ENCODE peak calls at places on chromosome 22, in ten cellular contexts. One of them, this sample, is unnamed.

GRCh38 chr22:36304429-36304828 is 51.5 kb downstream of the APOL1 start:
- DNase-seq in OCI-LY7: no peak
- DNase-seq in psoas muscle: no peak
- DNase-seq in CD8-positive, alpha-beta memory T cell: no peak
- DNase-seq in lung: no peak
- DNase-seq in ovary: no peak
- DNase-seq in pancreas: peak
- DNase-seq in AG04450: no peak
- DNase-seq in heart left ventricle: no peak
- DNase-seq in endothelial cell of umbilical vein: peak
- DNase-seq in this sample: no peak

GRCh38 chr22:31861226-31861840 is 83.0 kb upstream of the YWHAH start:
- DNase-seq in OCI-LY7: no peak
- DNase-seq in psoas muscle: no peak
- DNase-seq in CD8-positive, alpha-beta memory T cell: no peak
- DNase-seq in lung: no peak
- DNase-seq in ovary: no peak
- DNase-seq in pancreas: no peak
- DNase-seq in AG04450: no peak
- DNase-seq in heart left ventricle: no peak
- DNase-seq in endothelial cell of umbilical vein: no peak
- DNase-seq in this sample: no peak

GRCh38 chr22:35318346-35319215 is 18.9 kb downstream of the TOM1 start:
- DNase-seq in OCI-LY7: no peak
- DNase-seq in psoas muscle: no peak
- DNase-seq in CD8-positive, alpha-beta memory T cell: no peak
- DNase-seq in lung: no peak
- DNase-seq in ovary: peak
- DNase-seq in pancreas: no peak
- DNase-seq in AG04450: no peak
- DNase-seq in heart left ventricle: no peak
- DNase-seq in endothelial cell of umbilical vein: no peak
- DNase-seq in this sample: no peak

GRCh38 chr22:37961062-37961461 is 7.6 kb downstream of the POLR2F start:
- DNase-seq in OCI-LY7: no peak
- DNase-seq in psoas muscle: no peak
- DNase-seq in CD8-positive, alpha-beta memory T cell: no peak
- DNase-seq in lung: no peak
- DNase-seq in ovary: no peak
- DNase-seq in pancreas: no peak
- DNase-seq in AG04450: no peak
- DNase-seq in heart left ventricle: no peak
- DNase-seq in endothelial cell of umbilical vein: no peak
- DNase-seq in this sample: no peak

GRCh38 chr22:47836957-47837356 is 1074.5 kb downstream of the TBC1D22A start:
- DNase-seq in OCI-LY7: no peak
- DNase-seq in psoas muscle: no peak
- DNase-seq in CD8-positive, alpha-beta memory T cell: no peak
- DNase-seq in lung: no peak
- DNase-seq in ovary: no peak
- DNase-seq in pancreas: no peak
- DNase-seq in AG04450: no peak
- DNase-seq in heart left ventricle: no peak
- DNase-seq in endothelial cell of umbilical vein: no peak
- DNase-seq in this sample: no peak

GRCh38 chr22:41343300-41343699 is 38.4 kb upstream of the TEF start:
- DNase-seq in OCI-LY7: no peak
- DNase-seq in psoas muscle: no peak
- DNase-seq in CD8-positive, alpha-beta memory T cell: no peak
- DNase-seq in lung: no peak
- DNase-seq in ovary: no peak
- DNase-seq in pancreas: no peak
- DNase-seq in AG04450: no peak
- DNase-seq in heart left ventricle: no peak
- DNase-seq in endothelial cell of umbilical vein: no peak
- DNase-seq in this sample: no peak

GRCh38 chr22:20012741-20013331 is 3.8 kb downstream of the ARVCF start:
- DNase-seq in OCI-LY7: no peak
- DNase-seq in psoas muscle: peak
- DNase-seq in CD8-positive, alpha-beta memory T cell: no peak
- DNase-seq in lung: no peak
- DNase-seq in ovary: peak
- DNase-seq in pancreas: peak
- DNase-seq in AG04450: no peak
- DNase-seq in heart left ventricle: no peak
- DNase-seq in endothelial cell of umbilical vein: no peak
- DNase-seq in this sample: no peak

GRCh38 chr22:38973289-38974169 is 8.6 kb upstream of the APOBEC3B start:
- DNase-seq in OCI-LY7: peak
- DNase-seq in psoas muscle: peak
- DNase-seq in CD8-positive, alpha-beta memory T cell: peak
- DNase-seq in lung: peak
- DNase-seq in ovary: no peak
- DNase-seq in pancreas: no peak
- DNase-seq in AG04450: no peak
- DNase-seq in heart left ventricle: no peak
- DNase-seq in endothelial cell of umbilical vein: peak
- DNase-seq in this sample: no peak

GRCh38 chr22:36577019-36577418 is 48.1 kb upstream of the EIF3D start:
- DNase-seq in OCI-LY7: no peak
- DNase-seq in psoas muscle: no peak
- DNase-seq in CD8-positive, alpha-beta memory T cell: no peak
- DNase-seq in lung: no peak
- DNase-seq in ovary: no peak
- DNase-seq in pancreas: no peak
- DNase-seq in AG04450: peak
- DNase-seq in heart left ventricle: no peak
- DNase-seq in endothelial cell of umbilical vein: no peak
- DNase-seq in this sample: no peak

GRCh38 chr22:30823015-30823370 is 128.3 kb downstream of the OSBP2 start:
- DNase-seq in OCI-LY7: no peak
- DNase-seq in psoas muscle: no peak
- DNase-seq in CD8-positive, alpha-beta memory T cell: no peak
- DNase-seq in lung: no peak
- DNase-seq in ovary: no peak
- DNase-seq in pancreas: no peak
- DNase-seq in AG04450: no peak
- DNase-seq in heart left ventricle: no peak
- DNase-seq in endothelial cell of umbilical vein: no peak
- DNase-seq in this sample: no peak

GRCh38 chr22:30881361-30882180 is 87.0 kb downstream of the MORC2 start:
- DNase-seq in OCI-LY7: no peak
- DNase-seq in psoas muscle: peak
- DNase-seq in CD8-positive, alpha-beta memory T cell: no peak
- DNase-seq in lung: no peak
- DNase-seq in ovary: no peak
- DNase-seq in pancreas: no peak
- DNase-seq in AG04450: no peak
- DNase-seq in heart left ventricle: peak
- DNase-seq in endothelial cell of umbilical vein: no peak
- DNase-seq in this sample: peak

GRCh38 chr22:37801946-37802309 is 5.8 kb upstream of the GCAT start:
- DNase-seq in OCI-LY7: no peak
- DNase-seq in psoas muscle: no peak
- DNase-seq in CD8-positive, alpha-beta memory T cell: no peak
- DNase-seq in lung: no peak
- DNase-seq in ovary: no peak
- DNase-seq in pancreas: no peak
- DNase-seq in AG04450: no peak
- DNase-seq in heart left ventricle: no peak
- DNase-seq in endothelial cell of umbilical vein: no peak
- DNase-seq in this sample: no peak

GRCh38 chr22:28674121-28674563 is 5.5 kb downstream of the TTC28 start:
- DNase-seq in OCI-LY7: peak
- DNase-seq in psoas muscle: no peak
- DNase-seq in CD8-positive, alpha-beta memory T cell: no peak
- DNase-seq in lung: no peak
- DNase-seq in ovary: no peak
- DNase-seq in pancreas: no peak
- DNase-seq in AG04450: no peak
- DNase-seq in heart left ventricle: no peak
- DNase-seq in endothelial cell of umbilical vein: no peak
- DNase-seq in this sample: no peak

GRCh38 chr22:48315415-48316244 is 1512.0 kb downstream of the BRD1 start:
- DNase-seq in OCI-LY7: no peak
- DNase-seq in psoas muscle: peak
- DNase-seq in CD8-positive, alpha-beta memory T cell: no peak
- DNase-seq in lung: no peak
- DNase-seq in ovary: peak
- DNase-seq in pancreas: no peak
- DNase-seq in AG04450: no peak
- DNase-seq in heart left ventricle: no peak
- DNase-seq in endothelial cell of umbilical vein: no peak
- DNase-seq in this sample: no peak

GRCh38 chr22:44458044-44459020 is 39.7 kb downstream of the RTL6 start:
- DNase-seq in OCI-LY7: no peak
- DNase-seq in psoas muscle: no peak
- DNase-seq in CD8-positive, alpha-beta memory T cell: no peak
- DNase-seq in lung: no peak
- DNase-seq in ovary: no peak
- DNase-seq in pancreas: peak
- DNase-seq in AG04450: no peak
- DNase-seq in heart left ventricle: no peak
- DNase-seq in endothelial cell of umbilical vein: no peak
- DNase-seq in this sample: no peak

GRCh38 chr22:50190182-50190951 is 4.7 kb downstream of the TRABD start:
- DNase-seq in OCI-LY7: peak
- DNase-seq in psoas muscle: peak
- DNase-seq in CD8-positive, alpha-beta memory T cell: peak
- DNase-seq in lung: peak
- DNase-seq in ovary: peak
- DNase-seq in pancreas: peak
- DNase-seq in AG04450: no peak
- DNase-seq in heart left ventricle: peak
- DNase-seq in endothelial cell of umbilical vein: peak
- DNase-seq in this sample: peak

GRCh38 chr22:29907753-29908515 is 25.0 kb downstream of the MTMR3 start:
- DNase-seq in OCI-LY7: no peak
- DNase-seq in psoas muscle: peak
- DNase-seq in CD8-positive, alpha-beta memory T cell: no peak
- DNase-seq in lung: peak
- DNase-seq in ovary: peak
- DNase-seq in pancreas: peak
- DNase-seq in AG04450: peak
- DNase-seq in heart left ventricle: peak
- DNase-seq in endothelial cell of umbilical vein: peak
- DNase-seq in this sample: peak

GRCh38 chr22:39984006-39984405 is 10.7 kb upstream of the FAM83F start:
- DNase-seq in OCI-LY7: no peak
- DNase-seq in psoas muscle: no peak
- DNase-seq in CD8-positive, alpha-beta memory T cell: no peak
- DNase-seq in lung: no peak
- DNase-seq in ovary: no peak
- DNase-seq in pancreas: no peak
- DNase-seq in AG04450: no peak
- DNase-seq in heart left ventricle: no peak
- DNase-seq in endothelial cell of umbilical vein: no peak
- DNase-seq in this sample: no peak

GRCh38 chr22:39984750-39985149 is 10.0 kb upstream of the FAM83F start:
- DNase-seq in OCI-LY7: no peak
- DNase-seq in psoas muscle: no peak
- DNase-seq in CD8-positive, alpha-beta memory T cell: no peak
- DNase-seq in lung: no peak
- DNase-seq in ovary: no peak
- DNase-seq in pancreas: no peak
- DNase-seq in AG04450: no peak
- DNase-seq in heart left ventricle: no peak
- DNase-seq in endothelial cell of umbilical vein: no peak
- DNase-seq in this sample: no peak

GRCh38 chr22:39983346-39983745 is 11.4 kb upstream of the FAM83F start:
- DNase-seq in OCI-LY7: no peak
- DNase-seq in psoas muscle: no peak
- DNase-seq in CD8-positive, alpha-beta memory T cell: no peak
- DNase-seq in lung: no peak
- DNase-seq in ovary: no peak
- DNase-seq in pancreas: no peak
- DNase-seq in AG04450: no peak
- DNase-seq in heart left ventricle: no peak
- DNase-seq in endothelial cell of umbilical vein: no peak
- DNase-seq in this sample: no peak

GRCh38 chr22:39988386-39989114 is 6.2 kb upstream of the FAM83F start:
- DNase-seq in OCI-LY7: no peak
- DNase-seq in psoas muscle: no peak
- DNase-seq in CD8-positive, alpha-beta memory T cell: no peak
- DNase-seq in lung: no peak
- DNase-seq in ovary: no peak
- DNase-seq in pancreas: no peak
- DNase-seq in AG04450: no peak
- DNase-seq in heart left ventricle: no peak
- DNase-seq in endothelial cell of umbilical vein: no peak
- DNase-seq in this sample: no peak

GRCh38 chr22:39985383-39986045 is 9.2 kb upstream of the FAM83F start:
- DNase-seq in OCI-LY7: no peak
- DNase-seq in psoas muscle: no peak
- DNase-seq in CD8-positive, alpha-beta memory T cell: no peak
- DNase-seq in lung: no peak
- DNase-seq in ovary: no peak
- DNase-seq in pancreas: no peak
- DNase-seq in AG04450: no peak
- DNase-seq in heart left ventricle: no peak
- DNase-seq in endothelial cell of umbilical vein: no peak
- DNase-seq in this sample: no peak
- H3K27ac ChIP-seq in OCI-LY7: no peak
- H3K27ac ChIP-seq in psoas muscle: no peak
- H3K27ac ChIP-seq in CD8-positive, alpha-beta memory T cell: no peak
- H3K27ac ChIP-seq in lung: no peak
- H3K27ac ChIP-seq in ovary: no peak
- H3K27ac ChIP-seq in pancreas: no peak
- H3K27ac ChIP-seq in AG04450: no peak
- H3K27ac ChIP-seq in heart left ventricle: no peak
- H3K27ac ChIP-seq in endothelial cell of umbilical vein: no peak
- H3K27ac ChIP-seq in this sample: no peak

GRCh38 chr22:21642584-21643448 is 714 bp downstream of the SDF2L1 start:
- DNase-seq in OCI-LY7: peak
- DNase-seq in psoas muscle: peak
- DNase-seq in CD8-positive, alpha-beta memory T cell: peak
- DNase-seq in lung: peak
- DNase-seq in ovary: no peak
- DNase-seq in pancreas: peak
- DNase-seq in AG04450: no peak
- DNase-seq in heart left ventricle: no peak
- DNase-seq in endothelial cell of umbilical vein: peak
- DNase-seq in this sample: no peak
- H3K27ac ChIP-seq in OCI-LY7: peak
- H3K27ac ChIP-seq in psoas muscle: peak
- H3K27ac ChIP-seq in CD8-positive, alpha-beta memory T cell: peak
- H3K27ac ChIP-seq in lung: peak
- H3K27ac ChIP-seq in ovary: no peak
- H3K27ac ChIP-seq in pancreas: peak
- H3K27ac ChIP-seq in AG04450: peak
- H3K27ac ChIP-seq in heart left ventricle: no peak
- H3K27ac ChIP-seq in endothelial cell of umbilical vein: peak
- H3K27ac ChIP-seq in this sample: peak

GRCh38 chr22:25747245-25747944 is 5.4 kb downstream of the MYO18B start:
- DNase-seq in OCI-LY7: no peak
- DNase-seq in psoas muscle: peak
- DNase-seq in CD8-positive, alpha-beta memory T cell: no peak
- DNase-seq in lung: peak
- DNase-seq in ovary: no peak
- DNase-seq in pancreas: no peak
- DNase-seq in AG04450: peak
- DNase-seq in heart left ventricle: no peak
- DNase-seq in endothelial cell of umbilical vein: peak
- DNase-seq in this sample: no peak
- H3K27ac ChIP-seq in OCI-LY7: no peak
- H3K27ac ChIP-seq in psoas muscle: peak
- H3K27ac ChIP-seq in CD8-positive, alpha-beta memory T cell: no peak
- H3K27ac ChIP-seq in lung: no peak
- H3K27ac ChIP-seq in ovary: no peak
- H3K27ac ChIP-seq in pancreas: no peak
- H3K27ac ChIP-seq in AG04450: peak
- H3K27ac ChIP-seq in heart left ventricle: peak
- H3K27ac ChIP-seq in endothelial cell of umbilical vein: peak
- H3K27ac ChIP-seq in this sample: peak

GRCh38 chr22:42892571-42893316 is 35.7 kb upstream of the ARFGAP3 start:
- DNase-seq in OCI-LY7: no peak
- DNase-seq in psoas muscle: no peak
- DNase-seq in CD8-positive, alpha-beta memory T cell: no peak
- DNase-seq in lung: no peak
- DNase-seq in ovary: no peak
- DNase-seq in pancreas: peak
- DNase-seq in AG04450: no peak
- DNase-seq in heart left ventricle: no peak
- DNase-seq in endothelial cell of umbilical vein: no peak
- DNase-seq in this sample: no peak
- H3K27ac ChIP-seq in OCI-LY7: no peak
- H3K27ac ChIP-seq in psoas muscle: peak
- H3K27ac ChIP-seq in CD8-positive, alpha-beta memory T cell: no peak
- H3K27ac ChIP-seq in lung: peak
- H3K27ac ChIP-seq in ovary: no peak
- H3K27ac ChIP-seq in pancreas: peak
- H3K27ac ChIP-seq in AG04450: no peak
- H3K27ac ChIP-seq in heart left ventricle: peak
- H3K27ac ChIP-seq in endothelial cell of umbilical vein: no peak
- H3K27ac ChIP-seq in this sample: peak